ENCODE peak calls at places on chromosomes 2 and 18, in seven cellular contexts. One of them, this sample, is unnamed. For H3K4me1, the result is how much of the 10 kb centered on the place peaks cover.

GRCh38 chr2:128305555-128306080 is 13.1 kb downstream of the HS6ST1 start:
- DNase-seq in hepatocyte: no peak
- DNase-seq in thyroid gland: no peak
- DNase-seq in aorta: peak
- DNase-seq in cardiac muscle cell: no peak
- DNase-seq in CD4-positive, alpha-beta memory T cell: no peak
- DNase-seq in CD8-positive, alpha-beta T cell: no peak
- DNase-seq in this sample: no peak

GRCh38 chr2:195559431-195559914 is 97.6 kb upstream of the SLC39A10 start:
- DNase-seq in thyroid gland: no peak
- DNase-seq in cardiac muscle cell: peak
- DNase-seq in CD8-positive, alpha-beta T cell: peak
- DNase-seq in hepatocyte: no peak
- DNase-seq in aorta: no peak
- DNase-seq in CD4-positive, alpha-beta memory T cell: peak
- DNase-seq in this sample: no peak

GRCh38 chr2:190984595-190984994 is 29.4 kb downstream of the STAT1 start:
- DNase-seq in aorta: no peak
- DNase-seq in cardiac muscle cell: peak
- DNase-seq in CD8-positive, alpha-beta T cell: no peak
- DNase-seq in thyroid gland: no peak
- DNase-seq in CD4-positive, alpha-beta memory T cell: no peak
- DNase-seq in hepatocyte: no peak
- DNase-seq in this sample: no peak

GRCh38 chr2:101307950-101308431 is 510 bp downstream of the RNF149 start:
- DNase-seq in CD4-positive, alpha-beta memory T cell: peak
- DNase-seq in thyroid gland: peak
- DNase-seq in cardiac muscle cell: peak
- DNase-seq in aorta: peak
- DNase-seq in hepatocyte: peak
- DNase-seq in CD8-positive, alpha-beta T cell: peak
- DNase-seq in this sample: peak

GRCh38 chr2:120990451-120990871 is 254.8 kb downstream of the GLI2 start:
- DNase-seq in CD4-positive, alpha-beta memory T cell: no peak
- DNase-seq in hepatocyte: no peak
- DNase-seq in cardiac muscle cell: peak
- DNase-seq in thyroid gland: no peak
- DNase-seq in aorta: no peak
- DNase-seq in CD8-positive, alpha-beta T cell: no peak
- DNase-seq in this sample: peak

GRCh38 chr18:75350440-75350839 is 77.1 kb downstream of the SMIM21 start:
- DNase-seq in hepatocyte: peak
- DNase-seq in CD4-positive, alpha-beta memory T cell: no peak
- DNase-seq in CD8-positive, alpha-beta T cell: no peak
- DNase-seq in cardiac muscle cell: no peak
- DNase-seq in thyroid gland: no peak
- DNase-seq in aorta: no peak
- DNase-seq in this sample: peak

GRCh38 chr18:68667121-68667520 is 47.8 kb downstream of the TMX3 start:
- DNase-seq in cardiac muscle cell: peak
- DNase-seq in aorta: no peak
- DNase-seq in CD4-positive, alpha-beta memory T cell: no peak
- DNase-seq in CD8-positive, alpha-beta T cell: no peak
- DNase-seq in thyroid gland: no peak
- DNase-seq in hepatocyte: no peak
- DNase-seq in this sample: no peak

GRCh38 chr2:184599054-184599874 is 935 bp downstream of the ZNF804A start:
- DNase-seq in cardiac muscle cell: no peak
- DNase-seq in CD8-positive, alpha-beta T cell: no peak
- DNase-seq in hepatocyte: no peak
- DNase-seq in CD4-positive, alpha-beta memory T cell: no peak
- DNase-seq in aorta: peak
- DNase-seq in thyroid gland: no peak
- DNase-seq in this sample: peak

GRCh38 chr2:10333247-10333613 is 30.5 kb downstream of the HPCAL1 start:
- DNase-seq in aorta: no peak
- DNase-seq in cardiac muscle cell: no peak
- DNase-seq in CD4-positive, alpha-beta memory T cell: no peak
- DNase-seq in thyroid gland: no peak
- DNase-seq in hepatocyte: no peak
- DNase-seq in CD8-positive, alpha-beta T cell: no peak
- DNase-seq in this sample: peak

GRCh38 chr2:8803658-8804379 is 33.6 kb downstream of the KIDINS220 start:
- DNase-seq in CD4-positive, alpha-beta memory T cell: no peak
- DNase-seq in hepatocyte: peak
- DNase-seq in thyroid gland: no peak
- DNase-seq in CD8-positive, alpha-beta T cell: no peak
- DNase-seq in cardiac muscle cell: peak
- DNase-seq in aorta: no peak
- DNase-seq in this sample: no peak

GRCh38 chr2:230762317-230762896 is 49.8 kb downstream of the CAB39 start:
- DNase-seq in hepatocyte: peak
- DNase-seq in CD4-positive, alpha-beta memory T cell: no peak
- DNase-seq in cardiac muscle cell: peak
- DNase-seq in aorta: no peak
- DNase-seq in CD8-positive, alpha-beta T cell: peak
- DNase-seq in thyroid gland: no peak
- DNase-seq in this sample: peak

GRCh38 chr2:75100011-75100680 is 99.2 kb downstream of the TACR1 start:
- DNase-seq in CD4-positive, alpha-beta memory T cell: no peak
- DNase-seq in aorta: no peak
- DNase-seq in cardiac muscle cell: peak
- DNase-seq in hepatocyte: peak
- DNase-seq in CD8-positive, alpha-beta T cell: no peak
- DNase-seq in thyroid gland: no peak
- DNase-seq in this sample: no peak

GRCh38 chr2:230711224-230711623 is 1.4 kb upstream of the CAB39 start:
- DNase-seq in thyroid gland: no peak
- DNase-seq in aorta: peak
- DNase-seq in cardiac muscle cell: no peak
- DNase-seq in CD4-positive, alpha-beta memory T cell: no peak
- DNase-seq in CD8-positive, alpha-beta T cell: no peak
- DNase-seq in hepatocyte: no peak
- DNase-seq in this sample: no peak

GRCh38 chr2:60819155-60819862 is 62.1 kb upstream of the REL start:
- DNase-seq in CD4-positive, alpha-beta memory T cell: peak
- DNase-seq in thyroid gland: no peak
- DNase-seq in cardiac muscle cell: no peak
- DNase-seq in aorta: peak
- DNase-seq in hepatocyte: no peak
- DNase-seq in CD8-positive, alpha-beta T cell: peak
- DNase-seq in this sample: no peak

GRCh38 chr2:37343537-37344434 is 644 bp upstream of the QPCT start:
- DNase-seq in cardiac muscle cell: peak
- DNase-seq in hepatocyte: peak
- DNase-seq in aorta: no peak
- DNase-seq in CD4-positive, alpha-beta memory T cell: no peak
- DNase-seq in CD8-positive, alpha-beta T cell: no peak
- DNase-seq in thyroid gland: no peak
- DNase-seq in this sample: peak

GRCh38 chr2:59296279-59296678 is 1055.2 kb upstream of the FANCL start:
- DNase-seq in CD8-positive, alpha-beta T cell: no peak
- DNase-seq in thyroid gland: no peak
- DNase-seq in CD4-positive, alpha-beta memory T cell: no peak
- DNase-seq in aorta: no peak
- DNase-seq in cardiac muscle cell: no peak
- DNase-seq in hepatocyte: peak
- DNase-seq in this sample: no peak

GRCh38 chr2:212520340-212520739 is 18.3 kb downstream of the ERBB4 start:
- DNase-seq in CD8-positive, alpha-beta T cell: no peak
- DNase-seq in CD4-positive, alpha-beta memory T cell: no peak
- DNase-seq in hepatocyte: no peak
- DNase-seq in cardiac muscle cell: no peak
- DNase-seq in aorta: no peak
- DNase-seq in thyroid gland: no peak
- DNase-seq in this sample: no peak

GRCh38 chr18:31098878-31099277 is 3.3 kb downstream of the DSC2 start:
- DNase-seq in CD4-positive, alpha-beta memory T cell: no peak
- DNase-seq in CD8-positive, alpha-beta T cell: no peak
- DNase-seq in thyroid gland: no peak
- DNase-seq in aorta: no peak
- DNase-seq in cardiac muscle cell: no peak
- DNase-seq in hepatocyte: no peak
- DNase-seq in this sample: no peak

GRCh38 chr2:239212121-239212520 is 188.7 kb downstream of the HDAC4 start:
- DNase-seq in CD8-positive, alpha-beta T cell: no peak
- DNase-seq in cardiac muscle cell: no peak
- DNase-seq in hepatocyte: no peak
- DNase-seq in CD4-positive, alpha-beta memory T cell: no peak
- DNase-seq in aorta: no peak
- DNase-seq in thyroid gland: no peak
- DNase-seq in this sample: no peak
- H3K4me1 ChIP-seq in CD8-positive, alpha-beta T cell: under half
- H3K4me1 ChIP-seq in cardiac muscle cell: under half
- H3K4me1 ChIP-seq in hepatocyte: under half
- H3K4me1 ChIP-seq in CD4-positive, alpha-beta memory T cell: half or more
- H3K4me1 ChIP-seq in aorta: under half
- H3K4me1 ChIP-seq in thyroid gland: under half
- H3K4me1 ChIP-seq in this sample: under half

DNA sequence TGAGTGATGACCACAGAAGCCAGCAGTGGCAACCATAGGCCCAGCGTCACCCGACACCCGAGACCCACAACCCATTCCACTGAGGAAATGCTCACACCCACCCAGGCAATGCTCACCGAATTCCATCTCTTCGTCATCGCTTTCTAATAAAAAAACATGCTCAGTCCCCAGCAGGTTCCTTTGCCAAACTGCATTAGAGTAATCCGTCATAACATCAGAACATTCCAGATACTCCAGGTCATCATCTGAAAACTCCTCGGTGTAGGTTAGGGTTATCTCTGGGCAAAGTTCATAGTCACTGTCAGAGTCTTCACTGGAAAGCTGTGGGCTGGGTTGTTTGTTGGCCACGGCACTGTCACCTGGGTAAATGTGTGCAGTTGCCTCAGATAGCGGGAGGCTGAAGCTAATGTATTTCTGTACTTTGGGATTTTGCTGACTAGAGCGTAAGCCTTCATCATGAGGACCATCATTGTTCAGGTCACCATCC is 49.3 kb downstream of the ALPK2 start:
- DNase-seq in hepatocyte: no peak
- DNase-seq in aorta: no peak
- DNase-seq in CD8-positive, alpha-beta T cell: no peak
- DNase-seq in thyroid gland: no peak
- DNase-seq in CD4-positive, alpha-beta memory T cell: no peak
- DNase-seq in cardiac muscle cell: peak
- DNase-seq in this sample: no peak
- H3K4me1 ChIP-seq in hepatocyte: under half
- H3K4me1 ChIP-seq in aorta: under half
- H3K4me1 ChIP-seq in CD8-positive, alpha-beta T cell: under half
- H3K4me1 ChIP-seq in thyroid gland: under half
- H3K4me1 ChIP-seq in CD4-positive, alpha-beta memory T cell: under half
- H3K4me1 ChIP-seq in cardiac muscle cell: half or more
- H3K4me1 ChIP-seq in this sample: under half

DNA sequence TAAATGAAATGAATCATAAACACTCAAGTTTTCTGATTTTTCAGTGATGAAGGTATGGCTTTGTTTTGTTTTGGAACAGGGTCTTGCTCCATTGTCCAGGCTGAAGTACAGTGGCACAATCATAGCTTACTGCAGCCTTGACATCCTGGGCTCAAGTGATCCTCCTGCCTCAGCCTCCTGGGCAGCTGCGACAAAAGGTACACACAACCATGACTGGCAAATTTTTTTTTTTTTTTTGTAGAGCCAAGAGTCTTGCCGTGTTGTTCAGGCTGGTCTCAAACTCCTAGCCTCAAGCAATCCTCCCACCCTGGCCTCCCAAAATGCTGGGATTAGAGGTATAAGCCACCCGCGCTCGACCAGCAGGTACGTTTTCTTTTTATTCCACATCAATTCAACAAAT is 22.5 kb upstream of the LRP2 start:
- DNase-seq in CD4-positive, alpha-beta memory T cell: no peak
- DNase-seq in hepatocyte: no peak
- DNase-seq in thyroid gland: no peak
- DNase-seq in CD8-positive, alpha-beta T cell: no peak
- DNase-seq in cardiac muscle cell: no peak
- DNase-seq in aorta: no peak
- DNase-seq in this sample: no peak
- H3K4me1 ChIP-seq in CD4-positive, alpha-beta memory T cell: under half
- H3K4me1 ChIP-seq in hepatocyte: under half
- H3K4me1 ChIP-seq in thyroid gland: under half
- H3K4me1 ChIP-seq in CD8-positive, alpha-beta T cell: under half
- H3K4me1 ChIP-seq in cardiac muscle cell: under half
- H3K4me1 ChIP-seq in aorta: under half
- H3K4me1 ChIP-seq in this sample: under half

GRCh38 chr18:58230438-58231179 is 186.6 kb downstream of the NEDD4L start:
- DNase-seq in cardiac muscle cell: no peak
- DNase-seq in thyroid gland: no peak
- DNase-seq in hepatocyte: peak
- DNase-seq in CD8-positive, alpha-beta T cell: no peak
- DNase-seq in aorta: no peak
- DNase-seq in CD4-positive, alpha-beta memory T cell: no peak
- DNase-seq in this sample: no peak
- H3K4me1 ChIP-seq in cardiac muscle cell: under half
- H3K4me1 ChIP-seq in thyroid gland: half or more
- H3K4me1 ChIP-seq in hepatocyte: under half
- H3K4me1 ChIP-seq in CD8-positive, alpha-beta T cell: under half
- H3K4me1 ChIP-seq in aorta: under half
- H3K4me1 ChIP-seq in CD4-positive, alpha-beta memory T cell: under half
- H3K4me1 ChIP-seq in this sample: under half

DNA sequence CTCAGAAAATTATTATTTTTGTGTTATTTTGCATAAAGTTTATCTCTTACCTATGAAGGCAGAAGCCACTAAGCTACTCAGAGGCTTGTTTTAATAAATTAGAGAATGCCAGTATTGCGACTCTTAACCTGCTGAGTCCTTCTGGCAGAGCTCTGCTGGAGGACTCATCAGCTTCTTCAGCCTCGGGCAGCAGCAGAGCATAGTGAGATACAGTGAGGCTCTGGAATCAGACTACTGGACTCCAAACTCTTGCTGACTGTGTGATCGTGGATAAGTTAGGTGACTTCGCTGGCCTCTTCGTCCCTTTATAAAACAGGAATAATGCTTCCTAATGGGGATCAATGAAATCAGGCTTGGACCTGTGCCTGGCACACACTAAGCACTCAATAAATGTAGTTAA is 1.7 kb downstream of the PTRHD1 start:
- DNase-seq in cardiac muscle cell: no peak
- DNase-seq in aorta: no peak
- DNase-seq in CD8-positive, alpha-beta T cell: no peak
- DNase-seq in hepatocyte: no peak
- DNase-seq in CD4-positive, alpha-beta memory T cell: no peak
- DNase-seq in thyroid gland: no peak
- DNase-seq in this sample: peak
- H3K4me1 ChIP-seq in cardiac muscle cell: under half
- H3K4me1 ChIP-seq in aorta: under half
- H3K4me1 ChIP-seq in CD8-positive, alpha-beta T cell: under half
- H3K4me1 ChIP-seq in hepatocyte: under half
- H3K4me1 ChIP-seq in CD4-positive, alpha-beta memory T cell: under half
- H3K4me1 ChIP-seq in thyroid gland: under half
- H3K4me1 ChIP-seq in this sample: under half

GRCh38 chr18:70029163-70029562 is 81.5 kb upstream of the CD226 start:
- DNase-seq in aorta: no peak
- DNase-seq in CD8-positive, alpha-beta T cell: no peak
- DNase-seq in CD4-positive, alpha-beta memory T cell: no peak
- DNase-seq in thyroid gland: no peak
- DNase-seq in cardiac muscle cell: no peak
- DNase-seq in hepatocyte: no peak
- DNase-seq in this sample: no peak
- H3K4me1 ChIP-seq in aorta: under half
- H3K4me1 ChIP-seq in CD8-positive, alpha-beta T cell: under half
- H3K4me1 ChIP-seq in CD4-positive, alpha-beta memory T cell: under half
- H3K4me1 ChIP-seq in thyroid gland: under half
- H3K4me1 ChIP-seq in cardiac muscle cell: under half
- H3K4me1 ChIP-seq in hepatocyte: under half
- H3K4me1 ChIP-seq in this sample: under half